ENCODE peak calls at places on chromosomes 4 and X, in eight cellular contexts. K is mammary epithelial cell, Q is mesenchymal stem cell, T is PC-3, J is colonic mucosa, H is K562, Y is NT2/D1, C is HCT116. O is an unnamed sample.

GRCh38 chr4:127045872-127046271 is 586.9 kb upstream of the INTU start:
- DNase-seq in J (no peak), K (peak; percentile 46), C (no peak), Y (no peak), Q (no peak), H (no peak), T (no peak), O (no peak)

GRCh38 chr4:133124746-133125145 is 24.3 kb upstream of the PCDH10 start:
- DNase-seq in C (no peak), Q (no peak), J (no peak), K (no peak), T (no peak), Y (no peak), H (no peak), O (no peak)

GRCh38 chr4:15769202-15769601 is 8.9 kb upstream of the CD38 start:
- DNase-seq in Y (no peak), C (no peak), T (no peak), J (no peak), K (no peak), Q (no peak), H (no peak), O (no peak)

GRCh38 chr4:108036252-108036651 is 46.6 kb downstream of the HADH start:
- DNase-seq in K (no peak), H (no peak), C (no peak), J (no peak), Y (no peak), T (no peak), Q (no peak), O (no peak)

GRCh38 chr4:177367336-177367735 is 57.7 kb downstream of the NEIL3 start:
- DNase-seq in K (peak; percentile 12), H (no peak), J (no peak), C (no peak), Y (peak; percentile 1), Q (peak; percentile 16), T (peak; percentile 26), O (no peak)

GRCh38 chr4:134663742-134664141 is 462.2 kb upstream of the PABPC4L start:
- DNase-seq in C (no peak), J (no peak), Y (no peak), Q (no peak), H (no peak), K (no peak), T (no peak), O (no peak)

GRCh38 chr4:57499786-57500185 is 389.6 kb upstream of the IGFBP7 start:
- DNase-seq in T (peak; percentile 60), J (no peak), H (no peak), Q (no peak), C (no peak), K (peak; percentile 4), Y (no peak), O (peak; percentile 7)

GRCh38 chr4:3518941-3519340 is 13.3 kb downstream of the LRPAP1 start:
- DNase-seq in H (no peak), K (no peak), J (no peak), C (no peak), Q (no peak), T (no peak), Y (no peak), O (no peak)

GRCh38 chr4:102819588-102820365 is 7.6 kb downstream of the UBE2D3 start:
- DNase-seq in J (no peak), H (no peak), Q (no peak), C (no peak), Y (no peak), K (no peak), T (no peak), O (no peak)
- H3K4me1 ChIP-seq in J (peaks cover 12% of the 10 kb centered on the region), H (peaks cover 8% of the 10 kb centered on the region), Q (peaks cover 2% of the 10 kb centered on the region), C (peaks cover 4% of the 10 kb centered on the region), Y (peaks cover 2% of the 10 kb centered on the region), K (peaks cover 59% of the 10 kb centered on the region), T (peaks cover 45% of the 10 kb centered on the region), O (peaks cover 86% of the 10 kb centered on the region)

DNA sequence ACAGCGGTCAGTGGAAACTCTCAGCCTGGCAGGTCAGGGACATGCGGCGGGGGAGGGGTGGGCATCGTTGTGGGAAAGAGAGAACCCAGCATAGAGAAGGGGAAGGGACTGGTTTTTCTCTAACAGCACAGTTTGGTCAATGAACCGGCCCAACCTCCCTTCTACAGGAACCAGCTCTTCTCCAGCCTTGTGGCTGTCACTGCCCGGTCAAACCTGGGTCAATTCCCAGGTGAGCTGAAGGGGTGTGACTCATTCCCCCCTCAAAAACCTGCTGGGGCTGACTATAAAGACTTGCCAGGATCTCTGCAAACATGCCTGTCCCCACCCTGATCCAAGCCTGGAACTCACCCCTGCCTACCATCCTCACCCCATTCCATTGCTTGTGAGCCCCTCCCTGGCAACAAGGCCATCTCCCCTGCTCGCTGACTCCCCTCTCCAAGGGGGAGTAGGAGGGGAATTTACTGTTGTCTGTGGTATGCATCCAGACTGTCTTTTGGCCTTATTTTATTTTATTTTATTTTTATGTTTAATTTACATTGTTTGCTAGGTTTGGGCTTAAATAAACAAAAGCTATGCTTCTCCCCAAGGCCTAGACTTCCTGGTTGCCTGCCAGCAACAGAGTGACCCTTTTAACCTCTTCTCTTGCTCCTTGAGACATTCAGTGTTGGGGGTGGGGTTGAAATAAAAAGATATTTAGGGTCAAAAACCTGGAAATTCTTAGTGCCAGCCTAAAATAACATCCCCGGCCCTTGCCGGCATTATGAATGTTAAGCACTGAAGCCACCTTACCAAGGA is 49.6 kb downstream of the TSC22D3 start:
- DNase-seq in C (no peak), Q (peak; percentile 23), T (peak; percentile 85), Y (no peak), K (peak; percentile 48), J (no peak), H (no peak), O (no peak)
- H3K27me3 ChIP-seq in C (no peaks in the 10 kb centered on the region), Q (no peaks in the 10 kb centered on the region), T (no peaks in the 10 kb centered on the region), Y (no peaks in the 10 kb centered on the region), K (no peaks in the 10 kb centered on the region), J (no peaks in the 10 kb centered on the region), H (no peaks in the 10 kb centered on the region), O (peaks cover 25% of the 10 kb centered on the region)

GRCh38 chr4:70997068-70997467 is 3.6 kb downstream of the DCK start:
- DNase-seq in H (no peak), J (no peak), K (no peak), C (no peak), T (no peak), Q (no peak), Y (no peak), O (no peak)
- H3K9ac ChIP-seq in H (no peak overlapping the region), J (no peak overlapping the region), K (no peak overlapping the region), C (no peak overlapping the region), T (no peak overlapping the region), Q (peak overlapping the region; percentile 18), Y (no peak overlapping the region), O (no peak overlapping the region)

DNA sequence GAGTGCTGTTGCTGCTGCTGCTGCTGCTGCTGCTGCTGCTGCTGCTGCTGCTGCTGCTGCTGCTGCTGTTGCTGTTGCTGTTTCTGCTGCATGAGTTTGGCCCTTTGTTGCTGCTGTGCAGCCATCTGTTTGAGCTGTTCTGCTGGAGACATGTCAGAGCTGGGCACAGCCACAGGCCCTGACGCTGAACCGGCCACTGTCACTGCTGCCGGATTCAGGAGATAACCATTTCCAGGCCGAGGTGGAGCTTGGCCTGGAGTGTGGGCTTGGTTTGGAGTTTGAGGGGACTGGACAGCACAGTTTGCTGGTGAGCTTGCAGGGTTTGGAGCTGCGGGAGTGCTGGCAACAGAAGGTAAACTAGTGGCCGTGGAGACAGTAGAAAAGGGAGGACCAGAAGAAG is 224.3 kb downstream of the MGST2 start:
- DNase-seq in H (no peak), C (no peak), T (no peak), K (no peak), J (no peak), Q (no peak), Y (no peak), O (no peak)
- H3K4me1 ChIP-seq in H (no peaks in the 10 kb centered on the region), C (no peaks in the 10 kb centered on the region), T (peaks cover 49% of the 10 kb centered on the region), K (peaks cover 43% of the 10 kb centered on the region), J (no peaks in the 10 kb centered on the region), Q (peaks cover 14% of the 10 kb centered on the region), Y (peaks cover 5% of the 10 kb centered on the region), O (peaks cover 18% of the 10 kb centered on the region)

GRCh38 chrX:31356501-31357263 is 284.8 kb upstream of the FTHL17 start:
- DNase-seq in Q (no peak), C (no peak), J (no peak), K (no peak), T (no peak), H (no peak), Y (no peak), O (no peak)

GRCh38 chrX:31353095-31353494 is 281.3 kb upstream of the FTHL17 start:
- DNase-seq in T (peak; percentile 63), C (no peak), Y (no peak), K (peak; percentile 83), Q (peak; percentile 64), H (no peak), J (no peak), O (peak; percentile 81)

GRCh38 chrX:31350808-31351074 is 278.9 kb upstream of the FTHL17 start:
- DNase-seq in J (no peak), K (no peak), T (no peak), H (no peak), Y (no peak), C (no peak), Q (peak; percentile 6), O (no peak)

GRCh38 chrX:31349515-31349914 is 277.7 kb upstream of the FTHL17 start:
- DNase-seq in Q (no peak), K (no peak), T (peak; percentile 1), Y (no peak), J (no peak), H (no peak), C (no peak), O (no peak)

GRCh38 chrX:31355206-31355955 is 283.5 kb upstream of the FTHL17 start:
- DNase-seq in Q (peak; percentile 33), Y (no peak), J (no peak), H (no peak), K (no peak), C (no peak), T (no peak), O (no peak)
- H3K27me3 ChIP-seq in Q (no peaks in the 10 kb centered on the region), Y (no peaks in the 10 kb centered on the region), J (no peaks in the 10 kb centered on the region), H (no peaks in the 10 kb centered on the region), K (peaks cover 2% of the 10 kb centered on the region), C (no peaks in the 10 kb centered on the region), T (peaks cover 8% of the 10 kb centered on the region), O (peaks cover 9% of the 10 kb centered on the region)

GRCh38 chr4:184288451-184289178 is 70.9 kb upstream of the ENPP6 start:
- DNase-seq in J (peak; percentile 54), K (no peak), Q (no peak), C (no peak), T (no peak), H (no peak), Y (no peak), O (no peak)
- H3K9ac ChIP-seq in J (peak overlapping the region; percentile 55), K (no peak overlapping the region), Q (no peak overlapping the region), C (no peak overlapping the region), T (no peak overlapping the region), H (no peak overlapping the region), Y (no peak overlapping the region), O (no peak overlapping the region)

GRCh38 chr4:87116230-87116629 is 104.2 kb downstream of the KLHL8 start:
- DNase-seq in C (no peak), Y (no peak), Q (no peak), J (no peak), K (no peak), H (no peak), T (no peak), O (peak; percentile 34)
- H3K4me1 ChIP-seq in C (no peaks in the 10 kb centered on the region), Y (no peaks in the 10 kb centered on the region), Q (peaks cover 29% of the 10 kb centered on the region), J (no peaks in the 10 kb centered on the region), K (peaks cover 23% of the 10 kb centered on the region), H (peaks cover 4% of the 10 kb centered on the region), T (peaks cover 9% of the 10 kb centered on the region), O (peaks cover 40% of the 10 kb centered on the region)

O was measured in adipocyte.